ENCODE peak calls at places on chromosome 3, in eight cellular contexts. One of them, this sample, is unnamed.

GRCh38 chr3:177358968-177359600 is 161.8 kb upstream of the TBL1XR1 start:
- DNase-seq in SK-N-MC: no peak
- DNase-seq in adrenal gland: peak; percentile 56
- DNase-seq in GM12865: peak; percentile 76
- DNase-seq in tibial nerve: peak; percentile 17
- DNase-seq in fibroblast of mammary gland: no peak
- DNase-seq in substantia nigra: peak; percentile 62
- DNase-seq in endothelial cell: peak; percentile 71
- DNase-seq in this sample: peak; percentile 38

GRCh38 chr3:122921791-122922651 is 105.5 kb downstream of the SEMA5B start:
- DNase-seq in SK-N-MC: no peak
- DNase-seq in adrenal gland: no peak
- DNase-seq in GM12865: peak; percentile 40
- DNase-seq in tibial nerve: no peak
- DNase-seq in fibroblast of mammary gland: no peak
- DNase-seq in substantia nigra: no peak
- DNase-seq in endothelial cell: peak; percentile 53
- DNase-seq in this sample: no peak

GRCh38 chr3:196431193-196432136 is 762 bp downstream of the UBXN7 start:
- DNase-seq in SK-N-MC: peak; percentile 74
- DNase-seq in adrenal gland: peak; percentile 45
- DNase-seq in GM12865: peak; percentile 55
- DNase-seq in tibial nerve: peak; percentile 24
- DNase-seq in fibroblast of mammary gland: peak; percentile 74
- DNase-seq in substantia nigra: peak; percentile 40
- DNase-seq in endothelial cell: peak; percentile 36
- DNase-seq in this sample: peak; percentile 59

GRCh38 chr3:188786424-188786823 is 385.3 kb upstream of the TPRG1 start:
- DNase-seq in SK-N-MC: no peak
- DNase-seq in adrenal gland: no peak
- DNase-seq in GM12865: no peak
- DNase-seq in tibial nerve: no peak
- DNase-seq in fibroblast of mammary gland: no peak
- DNase-seq in substantia nigra: no peak
- DNase-seq in endothelial cell: no peak
- DNase-seq in this sample: no peak

GRCh38 chr3:158488670-158489069 is 82.3 kb upstream of the MLF1 start:
- DNase-seq in SK-N-MC: no peak
- DNase-seq in adrenal gland: no peak
- DNase-seq in GM12865: no peak
- DNase-seq in tibial nerve: no peak
- DNase-seq in fibroblast of mammary gland: no peak
- DNase-seq in substantia nigra: no peak
- DNase-seq in endothelial cell: no peak
- DNase-seq in this sample: no peak

GRCh38 chr3:132916096-132916495 is 122.1 kb upstream of the TMEM108 start:
- DNase-seq in SK-N-MC: no peak
- DNase-seq in adrenal gland: no peak
- DNase-seq in GM12865: no peak
- DNase-seq in tibial nerve: no peak
- DNase-seq in fibroblast of mammary gland: peak; percentile 70
- DNase-seq in substantia nigra: no peak
- DNase-seq in endothelial cell: no peak
- DNase-seq in this sample: no peak

GRCh38 chr3:106215047-106215446 is 346.2 kb upstream of the CBLB start:
- DNase-seq in SK-N-MC: no peak
- DNase-seq in adrenal gland: no peak
- DNase-seq in GM12865: no peak
- DNase-seq in tibial nerve: no peak
- DNase-seq in fibroblast of mammary gland: peak; percentile 39
- DNase-seq in substantia nigra: no peak
- DNase-seq in endothelial cell: no peak
- DNase-seq in this sample: no peak

GRCh38 chr3:65584913-65585312 is 453.8 kb downstream of the MAGI1 start:
- DNase-seq in SK-N-MC: no peak
- DNase-seq in adrenal gland: no peak
- DNase-seq in GM12865: no peak
- DNase-seq in tibial nerve: no peak
- DNase-seq in fibroblast of mammary gland: no peak
- DNase-seq in substantia nigra: no peak
- DNase-seq in endothelial cell: no peak
- DNase-seq in this sample: no peak

GRCh38 chr3:180433172-180433571 is 168.8 kb upstream of the TTC14 start:
- DNase-seq in SK-N-MC: no peak
- DNase-seq in adrenal gland: no peak
- DNase-seq in GM12865: no peak
- DNase-seq in tibial nerve: no peak
- DNase-seq in fibroblast of mammary gland: peak; percentile 89
- DNase-seq in substantia nigra: no peak
- DNase-seq in endothelial cell: no peak
- DNase-seq in this sample: no peak

GRCh38 chr3:72152551-72153476 is 367.9 kb upstream of the PROK2 start:
- DNase-seq in SK-N-MC: no peak
- DNase-seq in adrenal gland: peak; percentile 63
- DNase-seq in GM12865: no peak
- DNase-seq in tibial nerve: peak; percentile 67
- DNase-seq in fibroblast of mammary gland: peak; percentile 95
- DNase-seq in substantia nigra: peak; percentile 62
- DNase-seq in endothelial cell: no peak
- DNase-seq in this sample: no peak

GRCh38 chr3:15514663-15515357 is 6.7 kb downstream of the COLQ start:
- DNase-seq in SK-N-MC: no peak
- DNase-seq in adrenal gland: no peak
- DNase-seq in GM12865: no peak
- DNase-seq in tibial nerve: no peak
- DNase-seq in fibroblast of mammary gland: no peak
- DNase-seq in substantia nigra: no peak
- DNase-seq in endothelial cell: no peak
- DNase-seq in this sample: no peak

GRCh38 chr3:69499899-69500316 is 114.0 kb upstream of the FRMD4B start:
- DNase-seq in SK-N-MC: no peak
- DNase-seq in adrenal gland: no peak
- DNase-seq in GM12865: no peak
- DNase-seq in tibial nerve: peak; percentile 42
- DNase-seq in fibroblast of mammary gland: peak; percentile 85
- DNase-seq in substantia nigra: peak; percentile 27
- DNase-seq in endothelial cell: no peak
- DNase-seq in this sample: no peak

GRCh38 chr3:187976361-187976900 is 177.5 kb upstream of the LPP start:
- DNase-seq in SK-N-MC: no peak
- DNase-seq in adrenal gland: no peak
- DNase-seq in GM12865: no peak
- DNase-seq in tibial nerve: no peak
- DNase-seq in fibroblast of mammary gland: no peak
- DNase-seq in substantia nigra: no peak
- DNase-seq in endothelial cell: no peak
- DNase-seq in this sample: no peak

GRCh38 chr3:170233532-170233931 is 11.3 kb downstream of the PRKCI start:
- DNase-seq in SK-N-MC: peak; percentile 75
- DNase-seq in adrenal gland: no peak
- DNase-seq in GM12865: no peak
- DNase-seq in tibial nerve: no peak
- DNase-seq in fibroblast of mammary gland: peak; percentile 66
- DNase-seq in substantia nigra: no peak
- DNase-seq in endothelial cell: no peak
- DNase-seq in this sample: no peak

GRCh38 chr3:45479627-45480026 is 91.3 kb downstream of the LARS2 start:
- DNase-seq in SK-N-MC: no peak
- DNase-seq in adrenal gland: no peak
- DNase-seq in GM12865: no peak
- DNase-seq in tibial nerve: no peak
- DNase-seq in fibroblast of mammary gland: peak; percentile 72
- DNase-seq in substantia nigra: no peak
- DNase-seq in endothelial cell: no peak
- DNase-seq in this sample: no peak

GRCh38 chr3:122956685-122957455 is 70.7 kb downstream of the SEMA5B start:
- DNase-seq in SK-N-MC: no peak
- DNase-seq in adrenal gland: no peak
- DNase-seq in GM12865: no peak
- DNase-seq in tibial nerve: no peak
- DNase-seq in fibroblast of mammary gland: no peak
- DNase-seq in substantia nigra: no peak
- DNase-seq in endothelial cell: no peak
- DNase-seq in this sample: no peak

GRCh38 chr3:4306860-4307259 is 3.7 kb downstream of the SETMAR start:
- DNase-seq in SK-N-MC: no peak
- DNase-seq in adrenal gland: no peak
- DNase-seq in GM12865: no peak
- DNase-seq in tibial nerve: no peak
- DNase-seq in fibroblast of mammary gland: peak; percentile 16
- DNase-seq in substantia nigra: no peak
- DNase-seq in endothelial cell: no peak
- DNase-seq in this sample: no peak

GRCh38 chr3:154708554-154708953 is 278.6 kb upstream of the GPR149 start:
- DNase-seq in SK-N-MC: no peak
- DNase-seq in adrenal gland: no peak
- DNase-seq in GM12865: no peak
- DNase-seq in tibial nerve: no peak
- DNase-seq in fibroblast of mammary gland: no peak
- DNase-seq in substantia nigra: no peak
- DNase-seq in endothelial cell: no peak
- DNase-seq in this sample: no peak

GRCh38 chr3:179867961-179868360 is 168.8 kb downstream of the PEX5L start:
- DNase-seq in SK-N-MC: no peak
- DNase-seq in adrenal gland: no peak
- DNase-seq in GM12865: no peak
- DNase-seq in tibial nerve: no peak
- DNase-seq in fibroblast of mammary gland: no peak
- DNase-seq in substantia nigra: no peak
- DNase-seq in endothelial cell: no peak
- DNase-seq in this sample: no peak

GRCh38 chr3:12705374-12705926 is 41.5 kb upstream of the RAF1 start:
- DNase-seq in SK-N-MC: no peak
- DNase-seq in adrenal gland: no peak
- DNase-seq in GM12865: no peak
- DNase-seq in tibial nerve: no peak
- DNase-seq in fibroblast of mammary gland: no peak
- DNase-seq in substantia nigra: no peak
- DNase-seq in endothelial cell: no peak
- DNase-seq in this sample: no peak

GRCh38 chr3:56974242-56974945 is 86.1 kb upstream of the SPATA12 start:
- DNase-seq in SK-N-MC: no peak
- DNase-seq in adrenal gland: no peak
- DNase-seq in GM12865: no peak
- DNase-seq in tibial nerve: no peak
- DNase-seq in fibroblast of mammary gland: peak; percentile 14
- DNase-seq in substantia nigra: no peak
- DNase-seq in endothelial cell: no peak
- DNase-seq in this sample: no peak

GRCh38 chr3:170307998-170308398 is 49.5 kb upstream of the SKIL start:
- DNase-seq in SK-N-MC: no peak
- DNase-seq in adrenal gland: no peak
- DNase-seq in GM12865: no peak
- DNase-seq in tibial nerve: no peak
- DNase-seq in fibroblast of mammary gland: peak; percentile 21
- DNase-seq in substantia nigra: no peak
- DNase-seq in endothelial cell: no peak
- DNase-seq in this sample: no peak

GRCh38 chr3:172094621-172095557 is 55.5 kb downstream of the FNDC3B start:
- DNase-seq in SK-N-MC: no peak
- DNase-seq in adrenal gland: no peak
- DNase-seq in GM12865: peak; percentile 87
- DNase-seq in tibial nerve: no peak
- DNase-seq in fibroblast of mammary gland: peak; percentile 41
- DNase-seq in substantia nigra: no peak
- DNase-seq in endothelial cell: no peak
- DNase-seq in this sample: peak; percentile 40

GRCh38 chr3:21944251-21944650 is 193.2 kb upstream of the ZNF385D start:
- DNase-seq in SK-N-MC: no peak
- DNase-seq in adrenal gland: no peak
- DNase-seq in GM12865: no peak
- DNase-seq in tibial nerve: no peak
- DNase-seq in fibroblast of mammary gland: no peak
- DNase-seq in substantia nigra: no peak
- DNase-seq in endothelial cell: no peak
- DNase-seq in this sample: no peak

GRCh38 chr3:37498126-37499039 is 324.0 kb upstream of the LRRFIP2 start:
- DNase-seq in SK-N-MC: no peak
- DNase-seq in adrenal gland: no peak
- DNase-seq in GM12865: no peak
- DNase-seq in tibial nerve: no peak
- DNase-seq in fibroblast of mammary gland: no peak
- DNase-seq in substantia nigra: no peak
- DNase-seq in endothelial cell: no peak
- DNase-seq in this sample: no peak

GRCh38 chr3:150589759-150590158 is 13.4 kb upstream of the SELENOT start:
- DNase-seq in SK-N-MC: no peak
- DNase-seq in adrenal gland: no peak
- DNase-seq in GM12865: no peak
- DNase-seq in tibial nerve: no peak
- DNase-seq in fibroblast of mammary gland: peak; percentile 34
- DNase-seq in substantia nigra: no peak
- DNase-seq in endothelial cell: no peak
- DNase-seq in this sample: no peak

GRCh38 chr3:46521096-46521495 is 23.3 kb downstream of the RTP3 start:
- DNase-seq in SK-N-MC: no peak
- DNase-seq in adrenal gland: no peak
- DNase-seq in GM12865: no peak
- DNase-seq in tibial nerve: no peak
- DNase-seq in fibroblast of mammary gland: no peak
- DNase-seq in substantia nigra: no peak
- DNase-seq in endothelial cell: no peak
- DNase-seq in this sample: no peak

GRCh38 chr3:127209840-127210653 is 17.1 kb downstream of the PRR23E start:
- DNase-seq in SK-N-MC: no peak
- DNase-seq in adrenal gland: no peak
- DNase-seq in GM12865: no peak
- DNase-seq in tibial nerve: no peak
- DNase-seq in fibroblast of mammary gland: no peak
- DNase-seq in substantia nigra: no peak
- DNase-seq in endothelial cell: no peak
- DNase-seq in this sample: peak; percentile 11

GRCh38 chr3:41304603-41305002 is 105.3 kb downstream of the CTNNB1 start:
- DNase-seq in SK-N-MC: no peak
- DNase-seq in adrenal gland: no peak
- DNase-seq in GM12865: no peak
- DNase-seq in tibial nerve: no peak
- DNase-seq in fibroblast of mammary gland: peak; percentile 43
- DNase-seq in substantia nigra: peak; percentile 87
- DNase-seq in endothelial cell: peak; percentile 8
- DNase-seq in this sample: no peak

GRCh38 chr3:168579010-168579409 is 483.3 kb upstream of the GOLIM4 start:
- DNase-seq in SK-N-MC: no peak
- DNase-seq in adrenal gland: no peak
- DNase-seq in GM12865: no peak
- DNase-seq in tibial nerve: no peak
- DNase-seq in fibroblast of mammary gland: no peak
- DNase-seq in substantia nigra: no peak
- DNase-seq in endothelial cell: no peak
- DNase-seq in this sample: no peak

GRCh38 chr3:74119221-74119620 is 494.5 kb upstream of the PDZRN3 start:
- DNase-seq in SK-N-MC: no peak
- DNase-seq in adrenal gland: peak; percentile 25
- DNase-seq in GM12865: no peak
- DNase-seq in tibial nerve: no peak
- DNase-seq in fibroblast of mammary gland: no peak
- DNase-seq in substantia nigra: no peak
- DNase-seq in endothelial cell: no peak
- DNase-seq in this sample: no peak

GRCh38 chr3:149662240-149662887 is 4.5 kb upstream of the WWTR1 start:
- DNase-seq in SK-N-MC: no peak
- DNase-seq in adrenal gland: no peak
- DNase-seq in GM12865: no peak
- DNase-seq in tibial nerve: no peak
- DNase-seq in fibroblast of mammary gland: peak; percentile 78
- DNase-seq in substantia nigra: no peak
- DNase-seq in endothelial cell: no peak
- DNase-seq in this sample: no peak

GRCh38 chr3:124540550-124541201 is 189.6 kb upstream of the UMPS start:
- DNase-seq in SK-N-MC: no peak
- DNase-seq in adrenal gland: no peak
- DNase-seq in GM12865: no peak
- DNase-seq in tibial nerve: no peak
- DNase-seq in fibroblast of mammary gland: no peak
- DNase-seq in substantia nigra: no peak
- DNase-seq in endothelial cell: no peak
- DNase-seq in this sample: no peak

GRCh38 chr3:128153156-128154011 is at the start of gene EEFSEC:
- DNase-seq in SK-N-MC: peak; percentile 69
- DNase-seq in adrenal gland: peak; percentile 79
- DNase-seq in GM12865: peak; percentile 91
- DNase-seq in tibial nerve: peak; percentile 69
- DNase-seq in fibroblast of mammary gland: peak; percentile 73
- DNase-seq in substantia nigra: peak; percentile 75
- DNase-seq in endothelial cell: peak; percentile 68
- DNase-seq in this sample: peak; percentile 88

This sample was measured in GM10248.